ENCODE peak calls at places on chromosome 21, in four cellular contexts. V is AG04450, E is AG04449, J is sigmoid colon. H is an unnamed sample.

GRCh38 chr21:28100366-28100765 is 892.3 kb downstream of the LTN1 start:
- DNase-seq in E (no peak), J (no peak), V (no peak), H (no peak)

GRCh38 chr21:41971891-41972290 is 18.1 kb upstream of the C2CD2 start:
- DNase-seq in E (no peak), J (no peak), V (no peak), H (no peak)

GRCh38 chr21:25809013-25809412 is 74.2 kb downstream of the GABPA start:
- DNase-seq in E (no peak), V (no peak), J (no peak), H (peak; percentile 2)

GRCh38 chr21:42456457-42456856 is 39.6 kb downstream of the RSPH1 start:
- DNase-seq in E (no peak), V (no peak), J (no peak), H (peak; percentile 48)

GRCh38 chr21:37557261-37557950 is 190.8 kb downstream of the DYRK1A start:
- DNase-seq in V (no peak), E (no peak), J (no peak), H (no peak)

GRCh38 chr21:42237577-42237976 is 18.6 kb downstream of the ABCG1 start:
- DNase-seq in E (no peak), J (no peak), V (no peak), H (no peak)

GRCh38 chr21:40706161-40706560 is 140.8 kb downstream of the DSCAM start:
- DNase-seq in J (no peak), E (no peak), V (no peak), H (no peak)

GRCh38 chr21:42379425-42380215 is 13.3 kb upstream of the TFF1 start:
- DNase-seq in V (no peak), E (no peak), J (peak; percentile 21), H (no peak)

GRCh38 chr21:41216486-41216885 is 48.5 kb downstream of the BACE2 start:
- DNase-seq in V (no peak), E (no peak), J (no peak), H (no peak)

GRCh38 chr21:28160378-28160777 is 832.3 kb downstream of the LTN1 start:
- DNase-seq in E (no peak), J (no peak), V (no peak), H (peak; percentile 13)

GRCh38 chr21:44933199-44933937 is 6.5 kb upstream of the SLX9 start:
- DNase-seq in V (no peak), E (no peak), J (no peak), H (no peak)

GRCh38 chr21:44932366-44933181 is 7.3 kb upstream of the SLX9 start:
- DNase-seq in V (no peak), J (no peak), E (no peak), H (peak; percentile 34)

GRCh38 chr21:44934276-44934675 is 5.6 kb upstream of the SLX9 start:
- DNase-seq in J (no peak), V (no peak), E (no peak), H (no peak)

GRCh38 chr21:44934797-44935532 is 4.9 kb upstream of the SLX9 start:
- DNase-seq in J (no peak), V (no peak), E (no peak), H (no peak)

DNA sequence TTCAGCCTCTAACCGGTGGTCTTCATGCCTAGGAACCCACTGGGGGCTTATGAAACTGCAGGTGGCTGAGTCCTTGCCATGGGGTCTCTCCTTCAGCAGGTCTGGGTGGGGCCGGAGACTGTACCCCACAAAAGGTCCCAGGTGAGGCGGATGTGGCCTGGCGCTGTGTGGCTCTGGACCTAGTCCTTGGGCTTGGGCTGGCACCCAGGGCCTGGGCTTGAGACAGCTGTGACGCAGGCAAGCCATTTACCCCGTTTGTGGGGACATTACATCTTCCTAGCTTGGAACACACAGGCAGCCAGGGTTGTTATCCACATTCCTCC is 5.9 kb upstream of the SLX9 start:
- DNase-seq in V (no peak), E (no peak), J (no peak), H (no peak)
- H3K4me3 ChIP-seq in V (no peak overlapping the region), E (no peak overlapping the region), J (no peak overlapping the region), H (no peak overlapping the region)

DNA sequence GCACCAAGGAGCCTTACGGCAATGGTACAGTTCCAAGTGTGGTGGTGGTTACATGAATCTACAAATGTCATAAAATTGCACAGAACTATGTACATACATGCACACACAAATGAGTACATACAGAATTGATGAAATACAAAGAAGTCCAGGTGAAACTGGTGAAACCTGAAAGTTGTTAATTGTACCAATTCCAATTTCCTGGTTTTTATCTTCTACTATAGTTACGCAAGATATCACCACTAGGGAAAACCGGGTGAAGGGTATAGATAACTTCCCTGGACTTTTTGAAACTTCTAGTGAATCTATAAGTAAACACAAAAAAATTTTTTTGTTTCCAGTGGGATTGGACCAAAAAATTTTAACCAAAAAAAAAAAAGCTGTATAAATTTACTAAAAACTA is 18.9 kb downstream of the HSF2BP start:
- DNase-seq in E (no peak), J (no peak), V (no peak), H (no peak)
- TF ChIP-seq CTCF in E (no peak), J (no peak), V (no peak), H (no peak)

DNA sequence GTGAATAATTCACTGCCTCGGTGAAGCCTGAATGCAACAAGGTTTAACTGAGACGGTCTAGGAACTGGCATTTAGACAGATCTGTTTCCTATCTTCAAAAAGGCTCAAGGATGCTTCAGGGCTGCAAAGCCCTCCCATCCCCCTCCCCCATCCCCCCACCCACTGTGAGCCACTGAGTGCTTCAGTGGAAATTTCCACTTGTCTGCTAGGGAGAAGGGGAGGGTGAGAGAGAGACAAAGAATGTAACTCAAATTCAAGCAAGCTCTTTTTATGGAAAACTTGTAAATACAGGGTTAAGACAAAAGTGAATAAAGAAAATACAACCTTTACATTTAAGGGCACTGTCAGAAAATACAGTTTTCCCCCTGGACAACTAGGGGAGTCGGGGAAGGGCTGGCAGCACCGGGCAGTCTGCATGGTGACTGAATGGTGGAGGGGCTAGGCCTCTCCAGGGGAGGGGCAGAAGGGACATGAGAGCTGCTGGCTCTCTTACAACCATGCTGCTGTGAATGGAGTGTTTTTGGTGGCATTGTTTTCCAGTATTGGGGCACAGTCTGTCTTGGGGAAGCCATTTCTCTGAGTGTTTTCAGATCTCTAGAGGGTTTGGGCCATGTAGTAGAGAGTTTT is 56.7 kb downstream of the MRPS6 start:
- DNase-seq in V (no peak), E (no peak), J (no peak), H (peak; percentile 55)
- H3K4me3 ChIP-seq in V (peak overlapping the region; percentile 47), E (peak overlapping the region; percentile 29), J (peak overlapping the region; percentile 15), H (no peak overlapping the region)

DNA sequence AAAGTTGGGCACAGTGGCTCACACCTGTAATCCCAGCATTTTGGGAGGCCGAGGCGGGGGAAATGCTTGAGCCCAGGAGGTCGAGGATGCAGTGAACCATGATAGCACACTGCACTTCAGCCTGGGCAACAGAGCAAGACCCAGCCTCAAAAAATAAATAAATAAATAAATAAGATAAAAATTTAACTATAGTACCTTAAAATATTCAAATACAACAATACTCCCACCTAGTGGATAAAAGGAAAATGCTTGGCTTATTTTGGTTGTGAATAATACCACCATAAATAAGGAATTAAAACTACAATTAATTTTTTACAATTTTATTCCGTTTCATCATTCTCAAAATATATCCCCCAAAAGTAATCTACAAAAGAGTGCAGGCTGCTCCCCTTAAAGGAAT is 8.1 kb downstream of the PSMG1 start:
- DNase-seq in E (no peak), V (no peak), J (no peak), H (peak; percentile 42)
- TF ChIP-seq CTCF in E (peak; percentile 14), V (peak; percentile 59), J (peak; percentile 12), H (peak; percentile 44)

DNA sequence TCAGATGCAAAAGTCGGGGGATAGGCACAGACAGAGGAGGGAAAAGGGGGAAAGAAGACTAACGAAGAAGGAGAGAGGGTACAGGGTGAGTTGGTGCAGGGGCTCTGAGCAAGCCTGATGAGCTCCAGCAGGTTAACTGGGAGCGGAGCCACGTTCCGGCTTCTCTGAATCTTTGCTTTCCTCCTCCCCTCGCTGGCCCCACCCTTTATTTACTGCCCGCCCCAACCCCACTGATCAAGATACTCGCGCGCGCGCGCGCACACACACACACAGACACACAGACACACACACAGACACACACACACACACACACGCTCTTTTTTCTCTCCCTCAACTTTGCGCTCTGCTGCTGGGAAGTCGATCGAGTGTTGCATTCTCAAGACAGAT is at the start of gene GRIK1:
- DNase-seq in E (no peak), V (no peak), J (no peak), H (peak; percentile 10)
- H3K4me3 ChIP-seq in E (peak within 1 kb of the TSS; percentile 48), V (peak within 1 kb of the TSS; percentile 32), J (peak within 1 kb of the TSS; percentile 10), H (peak within 1 kb of the TSS; percentile 45)

GRCh38 chr21:32414579-32415358 is 2.3 kb downstream of the EVA1C start:
- DNase-seq in E (no peak), V (no peak), J (no peak), H (peak; percentile 76)
- TF ChIP-seq CTCF in E (peak; percentile 27), V (peak; percentile 56), J (peak; percentile 23), H (peak; percentile 76)

DNA sequence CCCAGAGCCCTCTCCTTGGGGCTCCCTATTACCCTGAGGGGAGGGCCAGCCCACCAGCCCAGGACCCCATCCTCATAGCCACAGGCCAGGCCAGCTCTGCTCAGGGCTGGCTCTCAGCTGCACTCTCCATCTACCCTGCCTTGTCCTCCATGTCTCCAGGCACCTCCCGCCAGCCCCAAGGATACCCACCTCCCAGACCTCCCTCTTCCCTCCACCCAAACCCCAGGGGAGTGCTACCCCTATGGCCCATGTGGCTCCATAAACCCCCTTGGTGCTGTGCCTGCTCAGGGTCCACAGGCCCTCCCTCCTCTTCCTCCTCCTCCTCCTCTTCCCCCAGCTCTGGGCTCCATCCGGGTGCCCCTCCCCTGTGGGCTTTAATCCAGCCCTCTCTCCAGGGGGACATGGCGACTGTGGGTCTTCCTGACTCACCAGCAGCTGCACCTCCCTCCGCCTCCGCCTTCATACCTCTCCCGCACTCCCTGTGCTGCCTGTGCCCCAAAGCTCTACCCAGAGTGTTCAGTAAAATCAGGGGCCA is 9.1 kb downstream of the YBEY start:
- DNase-seq in E (no peak), V (peak; percentile 29), J (no peak), H (peak; percentile 62)
- H3K4me3 ChIP-seq in E (no peak overlapping the region), V (no peak overlapping the region), J (no peak overlapping the region), H (no peak overlapping the region)

GRCh38 chr21:38833122-38833521 is 27.4 kb downstream of the ETS2 start:
- DNase-seq in V (no peak), J (no peak), E (no peak), H (no peak)
- TF ChIP-seq CTCF in V (no peak), J (no peak), E (no peak), H (peak; percentile 39)

GRCh38 chr21:35170818-35171217 is 121.7 kb upstream of the RUNX1 start:
- DNase-seq in V (no peak), E (no peak), J (no peak), H (no peak)
- H3K4me3 ChIP-seq in V (no peak overlapping the region), E (no peak overlapping the region), J (no peak overlapping the region), H (no peak overlapping the region)

DNA sequence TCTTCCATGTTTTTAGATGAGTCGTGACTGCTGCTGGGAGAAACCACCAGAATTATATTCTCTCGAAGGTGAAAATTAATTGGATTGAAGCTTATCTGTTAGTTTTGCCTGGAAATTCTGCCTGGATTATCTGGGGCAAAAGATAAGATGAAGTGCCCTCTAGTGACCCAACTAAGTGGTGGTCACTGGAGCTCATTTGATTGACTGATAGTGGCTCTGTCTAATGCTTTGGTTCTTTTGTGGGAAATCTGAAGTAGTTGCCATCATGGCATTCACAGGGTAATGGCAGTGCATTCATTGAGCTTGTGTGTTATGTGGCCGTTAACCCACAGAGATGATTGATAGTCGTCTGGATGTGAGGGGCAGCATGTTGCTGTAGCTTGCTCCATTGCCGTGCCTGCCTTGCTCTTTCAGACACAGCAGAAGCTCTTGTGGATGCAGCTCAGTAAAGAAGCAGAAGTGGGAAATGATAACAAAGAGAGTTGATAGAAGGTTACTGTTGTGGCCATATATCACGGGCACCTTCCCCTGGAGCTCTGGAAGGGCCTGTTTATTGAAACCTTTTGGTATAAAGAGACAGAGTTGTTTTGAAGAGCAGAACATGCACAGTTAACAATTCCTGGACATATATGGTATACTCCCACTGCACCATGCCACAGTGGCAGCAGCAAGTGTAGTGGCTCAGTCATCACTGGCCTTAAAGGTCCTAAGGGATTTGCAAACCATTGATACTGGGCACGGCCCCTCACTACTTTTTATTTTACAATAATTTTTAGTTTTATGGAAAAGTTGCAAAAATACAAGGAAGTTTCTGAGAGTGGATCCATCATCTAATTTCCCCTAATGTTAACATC is 42.0 kb downstream of the CXADR start:
- DNase-seq in J (no peak), E (no peak), V (no peak), H (no peak)
- TF ChIP-seq CTCF in J (no peak), E (no peak), V (peak; percentile 46), H (no peak)

H was measured in choroid plexus epithelial cell.